ENCODE peak calls at places on chromosomes 11 and 22, in seven cellular contexts. C is stomach, O is colonic mucosa, N is A549, L is endothelial cell of umbilical vein, E is DND-41, I is cardiac muscle cell. J is an unnamed sample. For H3K9me3 and H3K4me1, the result is how much of the 10 kb centered on the place peaks cover.

GRCh38 chr22:30763815-30764686 is 69.4 kb downstream of the OSBP2 start:
- DNase-seq in L (peak), N (peak), I (peak), C (peak), O (peak), E (peak), J (peak)

GRCh38 chr11:117953029-117953671 is 23.9 kb upstream of the TMPRSS13 start:
- DNase-seq in I (no peak), L (no peak), O (no peak), E (peak), C (no peak), N (no peak), J (no peak)

GRCh38 chr11:26820739-26821138 is 98.9 kb upstream of the SLC5A12 start:
- DNase-seq in E (no peak), C (no peak), I (no peak), L (no peak), N (no peak), O (no peak), J (no peak)

GRCh38 chr11:132430352-132431091 is 1060.1 kb downstream of the NTM start:
- DNase-seq in N (no peak), C (peak), E (no peak), I (no peak), O (no peak), L (no peak), J (no peak)

GRCh38 chr22:43850529-43850928 is 11.8 kb downstream of the SULT4A1 start:
- DNase-seq in N (no peak), E (no peak), C (peak), O (no peak), L (no peak), I (no peak), J (no peak)

GRCh38 chr11:1037506-1038055 is 1.1 kb upstream of the MUC6 start:
- DNase-seq in I (no peak), C (no peak), O (no peak), E (no peak), N (no peak), L (no peak), J (no peak)

GRCh38 chr22:39494471-39495120 is 7.5 kb upstream of the MIEF1 start:
- DNase-seq in N (no peak), I (no peak), C (no peak), O (no peak), L (no peak), E (no peak), J (no peak)

GRCh38 chr22:20213833-20214708 is 54.0 kb downstream of the RTN4R start:
- DNase-seq in N (no peak), O (no peak), E (no peak), L (no peak), I (no peak), C (no peak), J (no peak)

GRCh38 chr22:22770280-22770871 is 117.2 kb upstream of the IGLL5 start:
- DNase-seq in N (peak), L (peak), O (peak), I (no peak), E (peak), C (peak), J (peak)

GRCh38 chr11:1042626-1043562 is 6.4 kb upstream of the MUC6 start:
- DNase-seq in O (no peak), L (no peak), N (no peak), E (no peak), I (no peak), C (no peak), J (no peak)

GRCh38 chr11:114059278-114059983 is at the start of gene ZBTB16:
- DNase-seq in C (peak), E (no peak), N (no peak), L (peak), O (peak), I (peak), J (peak)

GRCh38 chr22:36934940-36935610 is 21.6 kb downstream of the CSF2RB start:
- DNase-seq in N (no peak), C (no peak), E (no peak), O (no peak), L (no peak), I (no peak), J (no peak)

GRCh38 chr11:12397953-12398352 is 20.6 kb downstream of the PARVA start:
- DNase-seq in L (peak), I (no peak), O (no peak), E (no peak), C (no peak), N (peak), J (peak)

GRCh38 chr11:95081412-95081811 is 8.2 kb upstream of the ENDOD1 start:
- DNase-seq in N (no peak), C (no peak), O (no peak), E (peak), I (no peak), L (peak), J (no peak)

GRCh38 chr11:3203221-3204043 is 15.2 kb downstream of the MRGPRG start:
- DNase-seq in L (no peak), O (no peak), C (no peak), E (no peak), I (peak), N (peak), J (peak)

GRCh38 chr11:68354181-68354872 is 41.9 kb downstream of the LRP5 start:
- DNase-seq in N (peak), L (peak), C (peak), E (no peak), I (no peak), O (peak), J (peak)

GRCh38 chr11:69293087-69293486 is 868 bp upstream of the MYEOV start:
- DNase-seq in I (no peak), N (peak), L (no peak), O (no peak), C (no peak), E (no peak), J (no peak)

GRCh38 chr11:68974421-68975194 is 6.2 kb downstream of the MRGPRD start:
- DNase-seq in L (peak), E (peak), I (no peak), O (no peak), N (peak), C (no peak), J (peak)

GRCh38 chr11:69102732-69103615 is 52.8 kb upstream of the SMIM38 start:
- DNase-seq in E (no peak), N (no peak), O (no peak), C (no peak), L (no peak), I (no peak), J (no peak)

GRCh38 chr11:47631473-47631872 is 10.9 kb downstream of the MTCH2 start:
- DNase-seq in L (peak), O (no peak), I (peak), N (peak), E (no peak), C (no peak), J (no peak)

GRCh38 chr11:71563401-71563800 is 2.0 kb upstream of the KRTAP5-10 start:
- DNase-seq in C (no peak), L (peak), N (peak), O (peak), E (peak), I (peak), J (no peak)

GRCh38 chr11:114988644-114989043 is 310.3 kb downstream of the NXPE2 start:
- DNase-seq in N (no peak), O (no peak), E (no peak), C (no peak), I (no peak), L (no peak), J (no peak)

GRCh38 chr11:64409707-64410395 is 50.9 kb downstream of the RPS6KA4 start:
- DNase-seq in N (no peak), C (no peak), I (peak), O (no peak), L (no peak), E (no peak), J (no peak)

GRCh38 chr11:47991266-47991830 is 11.0 kb downstream of the PTPRJ start:
- DNase-seq in O (peak), L (peak), I (peak), C (peak), E (no peak), N (peak), J (no peak)

GRCh38 chr11:6438979-6439571 is 1.7 kb downstream of the HPX start:
- DNase-seq in L (peak), N (peak), O (peak), C (peak), I (peak), E (peak), J (no peak)

GRCh38 chr11:128552783-128553661 is 34.3 kb downstream of the ETS1 start:
- DNase-seq in I (no peak), O (no peak), N (no peak), L (no peak), E (no peak), C (no peak), J (no peak)

GRCh38 chr22:37162221-37163095 is 12.7 kb upstream of the IL2RB start:
- DNase-seq in L (no peak), C (no peak), E (peak), N (no peak), I (no peak), O (no peak), J (no peak)

GRCh38 chr22:47086596-47087248 is 324.3 kb downstream of the TBC1D22A start:
- DNase-seq in N (no peak), C (no peak), I (no peak), O (no peak), E (no peak), L (no peak), J (no peak)

GRCh38 chr11:42175203-42175602 is 715.8 kb upstream of the LRRC4C start:
- DNase-seq in L (no peak), I (no peak), C (no peak), E (no peak), N (no peak), O (no peak), J (no peak)

GRCh38 chr11:20035701-20036601 is 124.3 kb downstream of the DBX1 start:
- DNase-seq in I (no peak), C (no peak), E (no peak), L (no peak), N (peak), O (no peak), J (no peak)

GRCh38 chr22:36356708-36357694 is 30.8 kb downstream of the MYH9 start:
- DNase-seq in N (no peak), C (no peak), I (no peak), O (no peak), E (no peak), L (no peak), J (no peak)

GRCh38 chr22:24154826-24155225 is 26.5 kb upstream of the SUSD2 start:
- DNase-seq in L (no peak), E (no peak), N (no peak), I (no peak), O (no peak), C (no peak), J (no peak)

GRCh38 chr22:40007826-40008710 is 13.3 kb downstream of the FAM83F start:
- DNase-seq in O (no peak), L (no peak), C (no peak), N (no peak), I (no peak), E (no peak), J (no peak)

GRCh38 chr11:36292311-36292722 is 3.1 kb upstream of the COMMD9 start:
- DNase-seq in I (no peak), N (peak), C (no peak), O (no peak), E (peak), L (peak), J (no peak)

GRCh38 chr11:116078101-116078561 is 573.9 kb upstream of the CADM1 start:
- DNase-seq in O (no peak), N (no peak), C (no peak), L (no peak), E (no peak), I (peak), J (no peak)

GRCh38 chr11:62909107-62909894 is 11.9 kb downstream of the CHRM1 start:
- DNase-seq in I (peak), C (peak), N (peak), O (peak), E (no peak), L (peak), J (no peak)

GRCh38 chr11:70019576-70020011 is 58.5 kb upstream of the ANO1 start:
- DNase-seq in C (no peak), L (no peak), O (no peak), E (no peak), I (no peak), N (no peak), J (no peak)

GRCh38 chr22:32971252-32971651 is 86.9 kb downstream of the SYN3 start:
- DNase-seq in L (no peak), N (no peak), I (no peak), C (no peak), E (no peak), O (no peak), J (no peak)

GRCh38 chr11:102989379-102990047 is 34.0 kb upstream of the MMP13 start:
- DNase-seq in O (no peak), E (no peak), C (no peak), N (no peak), L (peak), I (no peak), J (no peak)
- TF ChIP-seq CTCF in O (no peak), E (no peak), C (no peak), N (no peak), L (no peak), I (no peak), J (no peak)

DNA sequence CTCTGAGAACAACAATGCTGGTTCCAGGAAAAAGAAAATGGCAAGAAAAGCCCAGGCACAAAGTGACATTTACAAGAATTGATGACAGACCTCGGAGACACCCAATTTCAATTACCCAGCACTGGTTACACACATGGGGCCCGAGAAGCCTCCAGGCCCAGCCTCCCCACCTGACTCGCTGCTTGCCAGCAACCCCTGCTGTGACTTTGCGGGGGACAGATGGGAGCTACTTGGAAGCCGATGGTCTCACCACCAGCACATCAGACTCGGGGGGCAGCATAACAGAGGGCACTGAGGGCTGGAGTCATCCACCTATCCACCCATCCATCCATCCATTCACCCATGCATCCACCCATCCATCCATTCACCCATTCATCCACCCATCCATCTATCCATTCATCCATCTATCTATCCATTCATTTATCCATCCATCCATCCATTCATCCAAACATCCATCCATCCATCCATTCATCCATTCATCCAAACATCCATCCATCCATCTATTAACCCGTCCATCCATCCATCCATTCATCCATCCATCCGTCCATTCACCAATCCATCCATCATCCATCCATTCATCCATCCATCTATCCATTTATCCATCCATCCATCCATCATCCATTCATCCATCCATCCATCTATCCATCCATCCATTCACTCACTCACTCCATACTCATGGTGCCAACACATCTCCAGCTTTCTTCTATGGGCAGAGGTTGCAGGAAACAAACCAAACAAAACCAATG is 567.6 kb downstream of the BRD1 start:
- DNase-seq in C (peak), L (no peak), O (no peak), I (no peak), E (no peak), N (no peak), J (no peak)
- H3K9me3 ChIP-seq in C (under half), L (under half), O (under half), I (under half), E (under half), N (under half), J (under half)

GRCh38 chr11:59185412-59185811 is 13.5 kb downstream of the DTX4 start:
- DNase-seq in C (no peak), I (no peak), L (no peak), N (no peak), E (no peak), O (peak), J (no peak)
- H3K4me1 ChIP-seq in C (half or more), I (under half), L (under half), N (under half), E (under half), O (under half), J (under half)

GRCh38 chr11:123034587-123034986 is 27.3 kb downstream of the HSPA8 start:
- DNase-seq in O (no peak), L (no peak), C (no peak), I (no peak), N (no peak), E (no peak), J (no peak)

GRCh38 chr11:123035831-123036230 is 26.1 kb downstream of the HSPA8 start:
- DNase-seq in I (no peak), O (no peak), C (no peak), N (no peak), L (no peak), E (no peak), J (no peak)

GRCh38 chr11:123030517-123030916 is 31.4 kb downstream of the HSPA8 start:
- DNase-seq in E (no peak), I (no peak), O (no peak), C (no peak), L (no peak), N (no peak), J (no peak)

GRCh38 chr11:123033895-123034294 is 28.0 kb downstream of the HSPA8 start:
- DNase-seq in N (no peak), O (no peak), I (no peak), C (no peak), L (peak), E (no peak), J (no peak)
- TF ChIP-seq CTCF in N (no peak), O (no peak), I (peak), C (no peak), L (peak), E (peak), J (no peak)

GRCh38 chr11:34207487-34207886 is 102.1 kb downstream of the NAT10 start:
- DNase-seq in E (no peak), N (no peak), L (no peak), O (no peak), C (no peak), I (no peak), J (no peak)
- H3K9me3 ChIP-seq in E (under half), N (under half), L (under half), O (under half), C (under half), I (under half), J (under half)

J was measured in ovary.